ENCODE peak calls at places on chromosomes 4 and X, in six cellular contexts. One of them, this sample, is unnamed. For H3K9me3, the result is how much of the 10 kb centered on the place peaks cover.

GRCh38 chr4:86233681-86234080 is 126.2 kb downstream of the MAPK10 start:
- DNase-seq in right atrium auricular region: no peak
- DNase-seq in Panc1: no peak
- DNase-seq in body of pancreas: no peak
- DNase-seq in CD8-positive, alpha-beta memory T cell: no peak
- DNase-seq in sigmoid colon: no peak
- DNase-seq in this sample: no peak

GRCh38 chrX:49186125-49187027 is at the start of gene PRICKLE3:
- DNase-seq in right atrium auricular region: peak
- DNase-seq in Panc1: no peak
- DNase-seq in body of pancreas: peak
- DNase-seq in CD8-positive, alpha-beta memory T cell: peak
- DNase-seq in sigmoid colon: peak
- DNase-seq in this sample: peak

GRCh38 chrX:19075754-19076153 is 46.5 kb downstream of the ADGRG2 start:
- DNase-seq in right atrium auricular region: no peak
- DNase-seq in Panc1: no peak
- DNase-seq in body of pancreas: no peak
- DNase-seq in CD8-positive, alpha-beta memory T cell: no peak
- DNase-seq in sigmoid colon: no peak
- DNase-seq in this sample: no peak

GRCh38 chr4:41573458-41574129 is 35.6 kb downstream of the LIMCH1 start:
- DNase-seq in right atrium auricular region: no peak
- DNase-seq in Panc1: no peak
- DNase-seq in body of pancreas: no peak
- DNase-seq in CD8-positive, alpha-beta memory T cell: no peak
- DNase-seq in sigmoid colon: no peak
- DNase-seq in this sample: no peak

GRCh38 chr4:103137446-103137827 is 37.8 kb upstream of the BDH2 start:
- DNase-seq in right atrium auricular region: no peak
- DNase-seq in Panc1: no peak
- DNase-seq in body of pancreas: no peak
- DNase-seq in CD8-positive, alpha-beta memory T cell: no peak
- DNase-seq in sigmoid colon: no peak
- DNase-seq in this sample: no peak

GRCh38 chr4:242121-242848 is 63.0 kb downstream of the ZNF732 start:
- DNase-seq in right atrium auricular region: peak
- DNase-seq in Panc1: peak
- DNase-seq in body of pancreas: peak
- DNase-seq in CD8-positive, alpha-beta memory T cell: peak
- DNase-seq in sigmoid colon: peak
- DNase-seq in this sample: no peak

GRCh38 chr4:145178740-145179139 is 1.6 kb downstream of the OTUD4 start:
- DNase-seq in right atrium auricular region: no peak
- DNase-seq in Panc1: no peak
- DNase-seq in body of pancreas: no peak
- DNase-seq in CD8-positive, alpha-beta memory T cell: no peak
- DNase-seq in sigmoid colon: no peak
- DNase-seq in this sample: no peak

GRCh38 chr4:94415448-94415847 is 36.3 kb upstream of the PDLIM5 start:
- DNase-seq in right atrium auricular region: no peak
- DNase-seq in Panc1: no peak
- DNase-seq in body of pancreas: no peak
- DNase-seq in CD8-positive, alpha-beta memory T cell: no peak
- DNase-seq in sigmoid colon: no peak
- DNase-seq in this sample: no peak

GRCh38 chr4:147244786-147245185 is 236.1 kb upstream of the EDNRA start:
- DNase-seq in right atrium auricular region: no peak
- DNase-seq in Panc1: no peak
- DNase-seq in body of pancreas: no peak
- DNase-seq in CD8-positive, alpha-beta memory T cell: no peak
- DNase-seq in sigmoid colon: no peak
- DNase-seq in this sample: no peak

GRCh38 chr4:110032603-110033002 is 119.9 kb downstream of the EGF start:
- DNase-seq in right atrium auricular region: no peak
- DNase-seq in Panc1: no peak
- DNase-seq in body of pancreas: no peak
- DNase-seq in CD8-positive, alpha-beta memory T cell: no peak
- DNase-seq in sigmoid colon: peak
- DNase-seq in this sample: no peak

GRCh38 chr4:3470244-3471097 is 7.4 kb downstream of the DOK7 start:
- DNase-seq in right atrium auricular region: no peak
- DNase-seq in Panc1: no peak
- DNase-seq in body of pancreas: peak
- DNase-seq in CD8-positive, alpha-beta memory T cell: no peak
- DNase-seq in sigmoid colon: no peak
- DNase-seq in this sample: peak

GRCh38 chr4:184693056-184693455 is 40.8 kb downstream of the CENPU start:
- DNase-seq in right atrium auricular region: no peak
- DNase-seq in Panc1: no peak
- DNase-seq in body of pancreas: no peak
- DNase-seq in CD8-positive, alpha-beta memory T cell: no peak
- DNase-seq in sigmoid colon: no peak
- DNase-seq in this sample: no peak

GRCh38 chr4:20192754-20193521 is 58.8 kb upstream of the SLIT2 start:
- DNase-seq in right atrium auricular region: no peak
- DNase-seq in Panc1: no peak
- DNase-seq in body of pancreas: no peak
- DNase-seq in CD8-positive, alpha-beta memory T cell: no peak
- DNase-seq in sigmoid colon: no peak
- DNase-seq in this sample: peak

GRCh38 chrX:20743054-20743453 is 476.3 kb upstream of the RPS6KA3 start:
- DNase-seq in right atrium auricular region: no peak
- DNase-seq in Panc1: no peak
- DNase-seq in body of pancreas: no peak
- DNase-seq in CD8-positive, alpha-beta memory T cell: no peak
- DNase-seq in sigmoid colon: no peak
- DNase-seq in this sample: no peak

GRCh38 chrX:11555759-11556158 is 110.0 kb downstream of the ARHGAP6 start:
- DNase-seq in right atrium auricular region: no peak
- DNase-seq in Panc1: no peak
- DNase-seq in body of pancreas: no peak
- DNase-seq in CD8-positive, alpha-beta memory T cell: no peak
- DNase-seq in sigmoid colon: no peak
- DNase-seq in this sample: peak

GRCh38 chrX:31287861-31288260 is 216.0 kb upstream of the FTHL17 start:
- DNase-seq in right atrium auricular region: no peak
- DNase-seq in Panc1: no peak
- DNase-seq in body of pancreas: no peak
- DNase-seq in CD8-positive, alpha-beta memory T cell: no peak
- DNase-seq in sigmoid colon: no peak
- DNase-seq in this sample: no peak

GRCh38 chr4:10413177-10413576 is 44.0 kb downstream of the ZNF518B start:
- DNase-seq in right atrium auricular region: no peak
- DNase-seq in Panc1: no peak
- DNase-seq in body of pancreas: no peak
- DNase-seq in CD8-positive, alpha-beta memory T cell: no peak
- DNase-seq in sigmoid colon: no peak
- DNase-seq in this sample: no peak

GRCh38 chr4:40254961-40255721 is 58.3 kb downstream of the RHOH start:
- DNase-seq in right atrium auricular region: no peak
- DNase-seq in Panc1: no peak
- DNase-seq in body of pancreas: no peak
- DNase-seq in CD8-positive, alpha-beta memory T cell: no peak
- DNase-seq in sigmoid colon: no peak
- DNase-seq in this sample: no peak

DNA sequence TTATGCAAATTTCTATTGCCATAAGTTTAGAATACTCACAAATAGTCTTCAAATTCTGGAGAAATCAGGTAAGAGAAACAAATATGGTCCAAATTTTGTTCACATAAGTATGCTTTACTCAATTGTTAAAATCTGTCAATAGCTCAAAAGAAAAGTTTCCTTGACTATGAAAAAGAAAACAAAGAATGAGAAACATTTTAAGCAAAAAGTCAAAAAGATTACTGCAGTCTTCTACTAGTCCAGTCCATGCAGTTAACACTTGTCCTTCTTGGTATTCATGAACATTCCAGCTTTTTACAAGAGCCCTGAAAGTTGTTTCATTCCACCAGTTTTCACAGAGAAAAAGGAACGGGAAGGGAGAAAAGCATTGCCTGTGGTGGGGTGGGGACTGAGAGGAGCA is 54.7 kb upstream of the ZXDA start:
- DNase-seq in right atrium auricular region: no peak
- DNase-seq in Panc1: no peak
- DNase-seq in body of pancreas: no peak
- DNase-seq in CD8-positive, alpha-beta memory T cell: no peak
- DNase-seq in sigmoid colon: no peak
- DNase-seq in this sample: no peak
- H3K9me3 ChIP-seq in right atrium auricular region: under half
- H3K9me3 ChIP-seq in Panc1: under half
- H3K9me3 ChIP-seq in body of pancreas: under half
- H3K9me3 ChIP-seq in CD8-positive, alpha-beta memory T cell: under half
- H3K9me3 ChIP-seq in sigmoid colon: under half
- H3K9me3 ChIP-seq in this sample: under half

GRCh38 chrX:153725832-153726285 is 1.2 kb downstream of the ABCD1 start:
- DNase-seq in right atrium auricular region: no peak
- DNase-seq in Panc1: no peak
- DNase-seq in body of pancreas: no peak
- DNase-seq in CD8-positive, alpha-beta memory T cell: no peak
- DNase-seq in sigmoid colon: no peak
- DNase-seq in this sample: no peak
- H3K4me3 ChIP-seq in right atrium auricular region: peak
- H3K4me3 ChIP-seq in Panc1: peak
- H3K4me3 ChIP-seq in body of pancreas: no peak
- H3K4me3 ChIP-seq in CD8-positive, alpha-beta memory T cell: no peak
- H3K4me3 ChIP-seq in sigmoid colon: peak
- H3K4me3 ChIP-seq in this sample: peak

DNA sequence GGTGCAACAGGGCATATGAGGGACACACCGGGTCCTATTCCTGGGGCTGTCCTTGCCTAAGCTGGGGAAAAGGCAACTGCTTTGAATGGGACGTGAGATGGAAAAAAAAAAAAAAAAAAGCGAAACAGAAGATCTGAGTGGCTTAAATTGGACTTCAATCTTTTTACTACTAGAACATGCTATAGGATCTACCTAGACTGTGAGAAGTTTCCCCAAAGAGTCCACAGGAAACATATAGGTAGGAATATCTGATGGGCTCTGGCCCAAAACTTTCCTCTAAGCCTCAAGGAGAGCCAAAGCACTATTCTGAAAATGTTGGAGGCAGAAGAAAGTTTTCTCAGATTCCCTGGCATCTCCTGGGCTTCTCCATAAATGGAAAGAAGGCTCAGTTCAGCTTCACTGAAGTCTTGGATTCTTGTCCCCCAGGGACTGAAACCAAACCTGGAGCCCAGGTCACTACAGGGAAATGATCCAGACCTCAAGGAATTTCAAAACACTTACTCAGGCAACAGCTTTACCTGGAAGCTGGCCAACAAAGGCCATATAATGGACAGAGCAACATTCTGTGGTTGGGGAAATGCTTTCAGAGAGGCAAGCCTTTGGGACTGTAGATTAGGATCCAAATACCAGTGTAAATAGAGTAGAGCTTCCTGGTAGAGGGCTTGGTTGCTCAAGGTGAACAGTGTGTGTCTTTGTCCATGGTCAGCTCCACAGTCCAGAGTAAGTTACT is 56.9 kb upstream of the PROM1 start:
- DNase-seq in right atrium auricular region: no peak
- DNase-seq in Panc1: no peak
- DNase-seq in body of pancreas: peak
- DNase-seq in CD8-positive, alpha-beta memory T cell: no peak
- DNase-seq in sigmoid colon: no peak
- DNase-seq in this sample: peak
- H3K9me3 ChIP-seq in right atrium auricular region: under half
- H3K9me3 ChIP-seq in Panc1: under half
- H3K9me3 ChIP-seq in body of pancreas: under half
- H3K9me3 ChIP-seq in CD8-positive, alpha-beta memory T cell: under half
- H3K9me3 ChIP-seq in sigmoid colon: under half
- H3K9me3 ChIP-seq in this sample: under half

GRCh38 chr4:54099287-54099958 is 540 bp upstream of the GSX2 start:
- DNase-seq in right atrium auricular region: no peak
- DNase-seq in Panc1: no peak
- DNase-seq in body of pancreas: no peak
- DNase-seq in CD8-positive, alpha-beta memory T cell: no peak
- DNase-seq in sigmoid colon: no peak
- DNase-seq in this sample: no peak
- H3K4me3 ChIP-seq in right atrium auricular region: peak
- H3K4me3 ChIP-seq in Panc1: peak
- H3K4me3 ChIP-seq in body of pancreas: no peak
- H3K4me3 ChIP-seq in CD8-positive, alpha-beta memory T cell: peak
- H3K4me3 ChIP-seq in sigmoid colon: peak
- H3K4me3 ChIP-seq in this sample: no peak

GRCh38 chrX:155188786-155189185 is 27.5 kb upstream of the VBP1 start:
- DNase-seq in right atrium auricular region: no peak
- DNase-seq in Panc1: no peak
- DNase-seq in body of pancreas: no peak
- DNase-seq in CD8-positive, alpha-beta memory T cell: peak
- DNase-seq in sigmoid colon: no peak
- DNase-seq in this sample: no peak
- H3K9me3 ChIP-seq in right atrium auricular region: under half
- H3K9me3 ChIP-seq in Panc1: under half
- H3K9me3 ChIP-seq in body of pancreas: under half
- H3K9me3 ChIP-seq in CD8-positive, alpha-beta memory T cell: under half
- H3K9me3 ChIP-seq in sigmoid colon: under half
- H3K9me3 ChIP-seq in this sample: under half

DNA sequence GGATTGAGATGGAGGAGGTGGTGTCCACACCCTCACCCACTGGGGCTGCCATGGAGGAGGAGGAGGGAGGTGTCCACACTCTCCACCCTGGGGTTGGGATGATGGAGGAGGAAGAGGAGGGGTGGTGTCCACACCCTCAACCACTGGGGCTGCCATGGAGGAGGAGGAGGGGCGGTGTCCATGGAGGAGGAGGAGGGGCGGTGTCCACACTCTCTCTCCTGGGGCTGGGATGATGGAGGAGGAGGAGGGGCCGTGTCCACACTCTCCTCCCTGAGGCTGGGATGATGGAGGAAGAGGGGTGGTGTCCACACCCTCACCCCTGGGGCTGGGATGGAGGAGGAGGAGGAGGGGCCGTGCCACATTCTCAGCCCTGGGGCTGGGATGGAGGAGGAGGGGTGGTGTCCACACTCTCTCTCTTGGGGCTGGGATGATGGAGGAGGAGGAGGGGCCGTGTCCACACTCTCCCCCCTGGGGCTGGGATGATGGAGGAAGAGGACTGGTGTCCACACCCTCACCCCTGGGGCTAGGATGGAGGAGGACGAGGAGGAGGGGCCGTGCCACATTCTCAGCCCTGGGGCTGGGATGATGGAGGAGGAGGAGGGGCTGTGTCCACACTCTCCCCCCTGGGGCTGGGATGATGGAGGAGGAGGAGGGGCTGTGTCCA is 231.7 kb downstream of the CRLF2 start:
- DNase-seq in right atrium auricular region: no peak
- DNase-seq in Panc1: no peak
- DNase-seq in body of pancreas: no peak
- DNase-seq in CD8-positive, alpha-beta memory T cell: no peak
- DNase-seq in sigmoid colon: no peak
- DNase-seq in this sample: no peak
- H3K4me3 ChIP-seq in right atrium auricular region: no peak
- H3K4me3 ChIP-seq in Panc1: no peak
- H3K4me3 ChIP-seq in body of pancreas: no peak
- H3K4me3 ChIP-seq in CD8-positive, alpha-beta memory T cell: no peak
- H3K4me3 ChIP-seq in sigmoid colon: no peak
- H3K4me3 ChIP-seq in this sample: no peak